ENCODE peak calls at places on chromosome 1, in five cellular contexts. K is GM13977, L is tibial artery, O is lung, Z is cardiac fibroblast. B is an unnamed sample.

GRCh38 chr1:76330993-76331603 is 256.6 kb downstream of the ST6GALNAC3 start:
- DNase-seq in K (peak; percentile 30), L (no peak), O (peak; percentile 32), Z (peak; percentile 84), B (no peak)

GRCh38 chr1:60949154-60949825 is 133.1 kb upstream of the NFIA start:
- DNase-seq in K (no peak), L (no peak), O (no peak), Z (no peak), B (no peak)

GRCh38 chr1:46413596-46413985 is 19.5 kb downstream of the FAAH start:
- DNase-seq in K (peak; percentile 48), L (no peak), O (no peak), Z (peak; percentile 6), B (no peak)

GRCh38 chr1:186183970-186184628 is 191.0 kb downstream of the TPR start:
- DNase-seq in K (peak; percentile 6), L (no peak), O (no peak), Z (no peak), B (no peak)

GRCh38 chr1:23638188-23638619 is 53.4 kb upstream of the RPL11 start:
- DNase-seq in K (no peak), L (peak; percentile 61), O (no peak), Z (no peak), B (peak; percentile 67)

GRCh38 chr1:185096531-185096930 is 51.2 kb downstream of the RNF2 start:
- DNase-seq in K (no peak), L (no peak), O (no peak), Z (no peak), B (no peak)

GRCh38 chr1:15703562-15703961 is 19.4 kb downstream of the PLEKHM2 start:
- DNase-seq in K (no peak), L (peak; percentile 89), O (peak; percentile 63), Z (peak; percentile 96), B (peak; percentile 86)

GRCh38 chr1:153537376-153537730 is 1.6 kb upstream of the S100A6 start:
- DNase-seq in K (no peak), L (no peak), O (no peak), Z (no peak), B (no peak)

GRCh38 chr1:207058878-207059867 is 6.1 kb downstream of the PFKFB2 start:
- DNase-seq in K (no peak), L (no peak), O (no peak), Z (no peak), B (no peak)

DNA sequence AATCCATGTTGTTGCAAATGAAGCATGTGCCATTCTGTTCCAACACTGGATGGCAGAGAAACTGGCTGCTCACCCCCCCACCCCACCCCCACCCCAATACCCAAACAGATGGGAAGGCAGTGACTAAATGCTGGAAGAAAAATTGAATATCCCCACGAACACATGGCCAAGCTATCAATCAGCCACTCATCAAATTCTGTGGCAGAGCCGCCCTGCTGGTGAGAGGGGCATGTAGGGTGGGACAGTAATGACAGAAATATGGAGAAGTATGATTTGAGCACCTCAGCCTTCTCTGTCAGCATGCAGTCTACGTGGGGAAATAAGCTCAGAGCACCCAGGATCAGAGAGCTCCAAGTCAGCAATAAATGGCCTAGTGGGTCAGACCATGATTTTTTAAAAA is 34.1 kb downstream of the OPTC start:
- DNase-seq in K (no peak), L (no peak), O (no peak), Z (no peak), B (no peak)
- TF ChIP-seq CTCF in K (no peak), L (no peak), O (no peak), Z (no peak), B (no peak)

GRCh38 chr1:44151332-44151731 is 9.9 kb upstream of the KLF18 start:
- DNase-seq in K (peak; percentile 45), L (no peak), O (no peak), Z (no peak), B (no peak)
- TF ChIP-seq CTCF in K (no peak), L (no peak), O (no peak), Z (no peak), B (no peak)

GRCh38 chr1:145849356-145850165 is 4.1 kb downstream of the NUDT17 start:
- DNase-seq in K (no peak), L (no peak), O (peak; percentile 49), Z (peak; percentile 89), B (no peak)
- TF ChIP-seq CTCF in K (peak; percentile 51), L (no peak), O (no peak), Z (peak; percentile 65), B (no peak)

DNA sequence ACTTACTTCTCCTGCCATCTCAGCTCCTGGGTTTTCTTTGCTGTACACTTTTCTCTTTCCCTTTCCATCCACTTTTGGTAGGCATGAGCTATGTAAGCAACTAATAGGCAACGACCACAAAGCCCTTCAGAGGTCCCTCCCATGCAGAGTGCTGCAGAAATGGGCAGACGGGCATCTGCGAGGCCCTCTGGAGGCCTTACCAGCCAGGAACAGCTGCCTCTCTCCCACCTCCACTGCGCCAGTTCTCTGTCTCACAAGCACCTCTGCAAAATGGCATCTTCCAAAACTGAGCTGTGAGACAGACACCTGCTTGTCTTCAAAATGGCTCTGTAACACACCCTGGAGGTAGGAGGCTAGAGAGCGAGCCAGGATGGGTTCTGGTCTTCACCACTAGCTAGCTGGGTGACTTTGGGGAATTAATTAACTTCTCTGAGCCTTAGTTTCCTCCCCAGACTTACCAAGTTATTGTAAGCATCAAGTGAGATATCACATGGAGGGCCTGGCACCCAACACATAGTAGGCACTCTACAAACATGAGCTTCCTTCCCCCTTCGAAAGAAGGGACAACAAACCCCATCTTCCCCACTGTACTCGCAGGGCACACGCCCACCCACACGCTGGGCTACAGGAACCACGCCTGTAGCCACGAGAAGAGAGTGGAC is 62.0 kb downstream of the BCAR3 start:
- DNase-seq in K (no peak), L (no peak), O (no peak), Z (no peak), B (no peak)
- TF ChIP-seq CTCF in K (peak; percentile 20), L (no peak), O (no peak), Z (no peak), B (no peak)

GRCh38 chr1:951364-951763 is 7.7 kb downstream of the NOC2L start:
- DNase-seq in K (no peak), L (no peak), O (no peak), Z (peak; percentile 39), B (no peak)
- TF ChIP-seq CTCF in K (peak; percentile 6), L (no peak), O (no peak), Z (peak; percentile 36), B (no peak)

DNA sequence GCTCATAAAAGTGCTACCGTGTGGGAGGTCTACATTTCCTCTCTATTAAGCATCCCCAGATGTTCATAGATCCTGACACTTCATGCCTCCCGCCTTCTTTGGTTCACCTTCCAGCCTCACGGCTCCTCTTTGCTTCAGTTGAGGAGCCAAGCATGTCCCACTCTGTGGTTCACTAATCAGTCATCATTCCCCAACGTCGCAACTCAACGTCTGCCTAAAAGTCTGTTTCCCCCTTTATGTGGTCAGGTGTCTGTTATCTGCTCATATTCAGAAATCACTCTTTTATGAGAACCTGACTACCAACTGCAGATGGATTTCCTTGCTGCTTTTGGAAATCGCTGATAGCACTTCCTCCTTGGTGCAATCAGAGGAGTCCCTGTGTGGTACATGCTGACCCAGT is 94.1 kb upstream of the VANGL1 start:
- DNase-seq in K (no peak), L (no peak), O (no peak), Z (no peak), B (no peak)
- TF ChIP-seq CTCF in K (no peak), L (no peak), O (no peak), Z (no peak), B (no peak)

GRCh38 chr1:18949689-18950414 is 6.6 kb downstream of the IFFO2 start:
- DNase-seq in K (peak; percentile 62), L (peak; percentile 72), O (no peak), Z (peak; percentile 65), B (no peak)

GRCh38 chr1:18948048-18948912 is 8.2 kb downstream of the IFFO2 start:
- DNase-seq in K (no peak), L (no peak), O (no peak), Z (peak; percentile 52), B (no peak)

GRCh38 chr1:18950415-18951026 is 6.0 kb downstream of the IFFO2 start:
- DNase-seq in K (peak; percentile 52), L (peak; percentile 73), O (no peak), Z (peak; percentile 24), B (peak; percentile 76)

GRCh38 chr1:18947570-18947969 is 8.9 kb downstream of the IFFO2 start:
- DNase-seq in K (no peak), L (no peak), O (no peak), Z (no peak), B (no peak)

DNA sequence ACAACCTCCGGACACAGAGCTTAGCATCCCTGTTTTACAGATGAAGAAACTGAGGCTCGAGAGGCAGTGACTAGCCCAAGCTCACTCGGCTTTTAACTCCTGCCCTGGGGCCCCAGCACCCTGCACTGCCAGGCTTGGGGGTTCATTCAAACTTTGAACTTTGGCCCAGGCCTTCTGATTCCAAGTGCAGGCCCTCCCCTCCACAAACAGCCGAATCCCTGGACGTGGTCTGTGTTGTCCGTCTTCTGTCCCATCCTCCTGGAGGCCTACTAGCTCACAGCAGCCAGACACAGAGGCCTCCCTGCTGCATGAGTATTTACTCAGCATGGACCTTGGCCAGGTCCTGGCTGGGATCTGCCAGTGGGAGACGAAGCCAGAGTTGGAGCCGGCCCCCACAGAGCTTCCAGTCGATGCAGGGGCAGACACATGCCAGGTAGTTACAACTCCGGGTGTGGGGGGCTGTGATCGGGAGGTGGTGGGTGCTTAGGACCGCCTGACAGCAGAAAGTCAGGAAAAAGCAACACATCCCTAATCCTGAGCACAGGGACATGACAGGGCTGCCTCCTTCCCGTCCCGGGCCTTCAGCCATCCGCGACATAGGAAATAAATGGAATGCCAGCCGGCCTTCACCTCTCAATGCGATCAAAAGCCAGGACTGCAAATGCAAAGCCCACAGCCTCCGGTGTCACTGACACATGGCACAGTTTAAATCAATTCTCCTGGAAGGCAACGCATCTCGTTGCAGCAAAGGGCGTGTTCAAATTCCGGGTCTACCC is 7.4 kb downstream of the IFFO2 start:
- DNase-seq in K (no peak), L (peak; percentile 68), O (no peak), Z (peak; percentile 83), B (peak; percentile 80)
- TF ChIP-seq CTCF in K (no peak), L (peak; percentile 31), O (no peak), Z (peak; percentile 26), B (no peak)

DNA sequence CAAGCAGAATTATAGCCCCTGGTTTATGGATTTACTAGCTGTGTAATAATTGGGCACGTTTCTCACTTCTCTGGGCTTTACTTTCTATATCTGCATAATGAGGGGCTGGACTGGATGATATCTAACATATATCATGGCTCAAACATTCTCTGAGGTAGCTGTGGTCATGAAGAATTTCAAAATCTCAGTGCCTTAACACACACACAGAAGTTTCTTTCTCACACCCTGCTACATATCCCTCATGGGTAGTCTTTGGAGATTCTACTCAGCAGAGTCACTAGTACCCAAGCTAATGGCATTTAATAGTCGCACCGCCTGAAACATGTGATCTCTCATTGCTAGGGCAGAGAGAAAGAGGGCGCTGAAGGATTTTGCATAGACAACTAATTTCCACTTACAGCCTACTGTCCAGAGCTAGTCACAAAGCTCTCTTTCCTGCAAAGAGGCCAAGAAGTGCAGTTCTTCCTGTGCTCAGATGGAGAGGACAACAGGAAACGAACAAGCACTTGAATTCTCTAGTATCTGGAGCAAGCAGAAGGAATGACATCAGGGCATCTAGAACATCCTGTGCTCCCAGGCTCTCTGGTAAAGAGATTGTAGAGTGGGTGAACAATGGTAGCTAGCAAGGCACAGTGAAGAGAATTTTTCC is 183.5 kb upstream of the PTBP2 start:
- DNase-seq in K (no peak), L (peak; percentile 37), O (peak; percentile 41), Z (peak; percentile 95), B (no peak)
- TF ChIP-seq CTCF in K (no peak), L (no peak), O (no peak), Z (peak; percentile 51), B (peak; percentile 62)

B was measured in right atrium auricular region.